ENCODE peak calls at places on chromosomes 13 and 19, in seven cellular contexts. U, D, K, B, T, N and V are unnamed samples.

GRCh38 chr19:46422344-46422743 is 6.4 kb downstream of the PNMA8C start:
- DNase-seq in D (no peak), B (no peak), N (no peak), T (no peak), U (no peak), K (no peak), V (no peak)

GRCh38 chr19:4598712-4599111 is 39.2 kb upstream of the SEMA6B start:
- DNase-seq in U (no peak), T (no peak), K (no peak), N (no peak), B (no peak), D (no peak), V (no peak)

GRCh38 chr13:44146162-44146561 is 227.5 kb upstream of the SERP2 start:
- DNase-seq in T (no peak), N (no peak), B (no peak), K (no peak), D (no peak), U (no peak), V (no peak)

GRCh38 chr13:62046512-62046911 is 630.9 kb upstream of the PCDH20 start:
- DNase-seq in D (no peak), U (no peak), K (no peak), N (no peak), T (no peak), B (no peak), V (no peak)

GRCh38 chr13:45162821-45163220 is 38.0 kb downstream of the KCTD4 start:
- DNase-seq in T (no peak), B (no peak), D (no peak), U (no peak), N (no peak), K (no peak), V (no peak)

GRCh38 chr13:93670858-93671257 is 444.3 kb downstream of the GPC6 start:
- DNase-seq in B (no peak), U (no peak), D (no peak), N (no peak), K (no peak), T (no peak), V (no peak)

GRCh38 chr13:102326381-102327118 is 75.3 kb downstream of the FGF14 start:
- DNase-seq in B (no peak), K (no peak), N (no peak), U (no peak), D (no peak), T (no peak), V (no peak)

GRCh38 chr19:2670217-2670616 is 32.3 kb downstream of the GNG7 start:
- DNase-seq in K (no peak), B (no peak), N (no peak), U (no peak), T (no peak), D (no peak), V (no peak)

GRCh38 chr13:91601807-91602206 is 203.4 kb downstream of the GPC5 start:
- DNase-seq in B (no peak), N (no peak), U (no peak), T (no peak), K (no peak), D (no peak), V (no peak)

GRCh38 chr13:24162604-24163003 is 2.1 kb downstream of the SPATA13 start:
- DNase-seq in D (no peak), K (no peak), U (no peak), N (no peak), T (no peak), B (no peak), V (no peak)

GRCh38 chr19:12092065-12092867 is 27.7 kb downstream of the ZNF844 start:
- DNase-seq in U (peak; percentile 13), K (no peak), D (peak; percentile 82), T (peak; percentile 63), N (no peak), B (no peak), V (peak; percentile 8)

GRCh38 chr13:53254495-53254894 is 225.9 kb downstream of the OLFM4 start:
- DNase-seq in T (no peak), N (peak; percentile 44), K (no peak), D (no peak), B (no peak), U (no peak), V (no peak)

GRCh38 chr19:2455481-2456300 is 1.1 kb downstream of the LMNB2 start:
- DNase-seq in N (no peak), U (no peak), D (peak; percentile 44), B (no peak), T (peak; percentile 51), K (no peak), V (no peak)

GRCh38 chr13:100344544-100344943 is 244.0 kb downstream of the GGACT start:
- DNase-seq in N (no peak), U (no peak), B (no peak), D (no peak), K (no peak), T (no peak), V (no peak)

GRCh38 chr19:29404951-29405727 is 120.7 kb upstream of the VSTM2B start:
- DNase-seq in K (no peak), U (no peak), N (no peak), D (no peak), T (no peak), B (peak; percentile 96), V (no peak)